ENCODE peak calls at places on chromosomes 7 and 10, in seven cellular contexts. G is activated T-helper 1 cell treated with anti-CD3 and anti-CD28 coated beads, Interleukin-2, amount 50 U/mL, for 16 hours; R is kidney epithelial cell; I is activated naive CD8-positive, alpha-beta T cell treated with anti-CD3 and anti-CD28 coated beads, Interleukin-2, amount 50 U/mL, for 24 hours; W is T-helper 9 cell; P is adrenal gland; S is NCI-H1436. N is an unnamed sample.

GRCh38 chr10:122962405-122962804 is 8.4 kb upstream of the C10orf88 start:
- DNase-seq in R (no peak), W (no peak), S (no peak), P (no peak), G (no peak), I (no peak), N (no peak)

GRCh38 chr7:1566687-1567081 is 3.1 kb downstream of the PSMG3 start:
- DNase-seq in S (no peak), P (no peak), R (no peak), I (no peak), G (no peak), W (no peak), N (no peak)

GRCh38 chr10:45491061-45491460 is 117.0 kb downstream of the ALOX5 start:
- DNase-seq in I (no peak), W (no peak), S (no peak), P (no peak), R (no peak), G (no peak), N (no peak)

GRCh38 chr10:116761883-116762282 is 19.5 kb upstream of the HSPA12A start:
- DNase-seq in R (no peak), G (no peak), S (no peak), I (no peak), W (no peak), P (no peak), N (no peak)

GRCh38 chr7:52648903-52649302 is 386.5 kb upstream of the POM121L12 start:
- DNase-seq in W (no peak), I (no peak), G (no peak), P (no peak), S (no peak), R (no peak), N (no peak)

GRCh38 chr10:87836098-87836497 is 18.1 kb upstream of the ATAD1 start:
- DNase-seq in S (no peak), I (no peak), R (no peak), W (no peak), G (no peak), P (no peak), N (no peak)

GRCh38 chr10:132011027-132011426 is 29.3 kb upstream of the BNIP3 start:
- DNase-seq in R (no peak), P (no peak), G (no peak), S (no peak), I (no peak), W (no peak), N (no peak)

GRCh38 chr7:47132471-47132870 is 449.4 kb downstream of the TNS3 start:
- DNase-seq in P (no peak), W (no peak), R (no peak), S (no peak), G (no peak), I (no peak), N (no peak)

GRCh38 chr7:104951546-104951945 is 62.5 kb upstream of the KMT2E start:
- DNase-seq in G (no peak), R (no peak), P (no peak), S (no peak), W (no peak), I (no peak), N (peak; percentile 68)

GRCh38 chr10:64036996-64037666 is 515.9 kb downstream of the REEP3 start:
- DNase-seq in S (no peak), G (no peak), I (no peak), W (no peak), P (no peak), R (no peak), N (no peak)